ENCODE peak calls at places on chromosomes 1 and 21, in six cellular contexts. L, V, T, K, F and J are unnamed samples.

GRCh38 chr21:32096411-32096810 is 182.4 kb downstream of the MIS18A start:
- DNase-seq in L (peak; percentile 85), V (no peak), F (no peak), T (no peak), K (peak; percentile 6), J (no peak)

GRCh38 chr1:157111396-157112165 is 12.0 kb upstream of the ETV3L start:
- DNase-seq in L (peak; percentile 83), K (no peak), V (no peak), F (peak; percentile 79), T (no peak), J (no peak)

GRCh38 chr1:232437510-232437909 is 192.4 kb downstream of the SIPA1L2 start:
- DNase-seq in L (no peak), F (no peak), T (no peak), V (no peak), K (no peak), J (no peak)

GRCh38 chr1:232784794-232785193 is 20.4 kb upstream of the MAP10 start:
- DNase-seq in V (no peak), L (no peak), F (peak; percentile 11), T (no peak), K (no peak), J (no peak)

GRCh38 chr1:114156538-114157274 is 3.0 kb upstream of the SYT6 start:
- DNase-seq in L (peak; percentile 69), V (no peak), F (no peak), T (no peak), K (no peak), J (no peak)

GRCh38 chr21:15241997-15242767 is 177.4 kb upstream of the NRIP1 start:
- DNase-seq in K (no peak), L (peak; percentile 78), F (no peak), T (no peak), V (no peak), J (no peak)

GRCh38 chr1:22318279-22318983 is 133.2 kb upstream of the ZBTB40 start:
- DNase-seq in L (peak; percentile 86), T (no peak), V (no peak), K (no peak), F (no peak), J (no peak)

GRCh38 chr1:1721201-1721600 is 3.0 kb downstream of the CDK11A start:
- DNase-seq in T (no peak), L (no peak), K (no peak), F (peak; percentile 75), V (no peak), J (no peak)

GRCh38 chr1:173024543-173024942 is 26.2 kb downstream of the TNFSF18 start:
- DNase-seq in L (no peak), T (no peak), K (no peak), V (no peak), F (no peak), J (no peak)

GRCh38 chr1:155226910-155227260 is 18.4 kb downstream of the MTX1 start:
- DNase-seq in T (peak; percentile 15), F (peak; percentile 77), L (no peak), V (peak; percentile 35), K (peak; percentile 63), J (no peak)

GRCh38 chr1:65260851-65261473 is 48.4 kb upstream of the DNAJC6 start:
- DNase-seq in K (no peak), T (no peak), V (no peak), F (peak; percentile 97), L (no peak), J (no peak)

GRCh38 chr1:182845894-182846293 is 6.7 kb downstream of the DHX9 start:
- DNase-seq in K (no peak), V (no peak), L (no peak), T (no peak), F (no peak), J (no peak)

GRCh38 chr1:47527653-47528272 is 89.9 kb downstream of the FOXD2 start:
- DNase-seq in K (no peak), V (no peak), L (peak; percentile 76), T (no peak), F (no peak), J (peak; percentile 52)

GRCh38 chr21:41559658-41560599 is 52.0 kb upstream of the TMPRSS2 start:
- DNase-seq in F (peak; percentile 85), L (no peak), V (no peak), T (no peak), K (no peak), J (no peak)

GRCh38 chr1:40939320-40940059 is 40.0 kb upstream of the CTPS1 start:
- DNase-seq in F (no peak), K (no peak), V (peak; percentile 58), L (no peak), T (no peak), J (no peak)

GRCh38 chr1:89821322-89822108 is 683 bp downstream of the LRRC8D start:
- DNase-seq in F (peak; percentile 94), V (peak; percentile 51), L (peak; percentile 86), K (peak; percentile 65), T (peak; percentile 59), J (peak; percentile 49)

GRCh38 chr1:153742411-153743142 is 14.7 kb downstream of the INTS3 start:
- DNase-seq in F (peak; percentile 80), V (no peak), L (no peak), T (no peak), K (no peak), J (no peak)

GRCh38 chr1:172146149-172146850 is 274.2 kb upstream of the C1orf105 start:
- DNase-seq in F (no peak), V (no peak), L (no peak), K (no peak), T (no peak), J (no peak)

GRCh38 chr1:23168079-23168461 is 586 bp downstream of the LUZP1 start:
- DNase-seq in T (peak; percentile 28), L (no peak), F (peak; percentile 94), V (peak; percentile 41), K (peak; percentile 47), J (no peak)

GRCh38 chr1:246795094-246795671 is 71.0 kb downstream of the SCCPDH start:
- DNase-seq in F (peak; percentile 82), K (no peak), T (no peak), L (peak; percentile 79), V (peak; percentile 39), J (no peak)

GRCh38 chr1:246795906-246796694 is 71.9 kb downstream of the SCCPDH start:
- DNase-seq in T (no peak), V (no peak), F (no peak), L (no peak), K (no peak), J (no peak)

GRCh38 chr1:246793331-246793890 is 69.2 kb downstream of the SCCPDH start:
- DNase-seq in L (no peak), T (no peak), F (no peak), K (no peak), V (no peak), J (no peak)

GRCh38 chr1:246792603-246793002 is 68.4 kb downstream of the SCCPDH start:
- DNase-seq in F (no peak), V (no peak), K (no peak), L (no peak), T (no peak), J (no peak)

GRCh38 chr1:246794261-246795093 is 70.3 kb downstream of the SCCPDH start:
- DNase-seq in L (no peak), V (no peak), T (no peak), F (peak; percentile 95), K (no peak), J (no peak)
- H3K27ac ChIP-seq in L (no peak overlapping the region), V (peak overlapping the region; percentile 75), T (no peak overlapping the region), F (no peak overlapping the region), K (no peak overlapping the region), J (no peak overlapping the region)

DNA sequence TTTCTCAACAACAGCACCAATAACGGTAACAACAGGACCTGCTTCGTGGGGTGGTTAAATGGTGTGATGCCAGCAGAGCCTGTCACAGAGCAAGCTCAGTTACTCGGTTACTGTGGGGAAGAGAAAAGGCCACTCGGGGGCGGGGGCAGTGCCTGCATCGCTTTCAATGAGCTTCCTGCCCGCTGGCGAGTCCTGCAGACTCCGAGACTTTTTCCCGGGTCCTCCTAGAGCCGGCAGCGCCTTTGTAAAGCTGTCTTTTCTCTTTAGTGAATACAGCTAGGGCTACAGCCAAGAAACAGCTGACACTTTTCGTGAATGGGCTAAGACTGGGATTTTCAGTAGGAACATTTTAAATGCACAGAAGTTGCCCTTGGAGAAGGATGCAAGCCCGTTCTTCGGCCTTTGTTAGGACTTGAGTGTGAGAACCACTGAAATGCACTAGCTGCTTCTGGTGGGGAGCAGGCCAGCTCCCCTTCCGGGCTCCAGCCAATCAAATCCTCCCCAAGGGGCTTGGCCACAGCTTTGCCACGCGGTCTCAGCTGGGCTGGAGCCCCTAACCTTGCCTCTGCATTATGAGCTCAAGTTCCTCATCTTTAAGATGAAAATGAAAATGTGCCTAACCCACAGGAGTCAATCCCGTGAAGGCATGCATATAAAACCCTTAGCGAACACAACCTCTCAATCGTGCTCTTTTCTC is 23.4 kb upstream of the EFHD2 start:
- DNase-seq in K (no peak), L (peak; percentile 72), V (no peak), T (no peak), F (no peak), J (no peak)
- H3K4me3 ChIP-seq in K (no peak overlapping the region), L (no peak overlapping the region), V (no peak overlapping the region), T (no peak overlapping the region), F (peak overlapping the region; percentile 27), J (no peak overlapping the region)

GRCh38 chr1:207835958-207836357 is 75.0 kb downstream of the CD34 start:
- DNase-seq in K (no peak), F (no peak), L (no peak), V (no peak), T (no peak), J (no peak)
- H3K27ac ChIP-seq in K (no peak overlapping the region), F (no peak overlapping the region), L (no peak overlapping the region), V (peak overlapping the region; percentile 97), T (no peak overlapping the region), J (no peak overlapping the region)

GRCh38 chr1:205543351-205544305 is 39.2 kb downstream of the CDK18 start:
- DNase-seq in V (peak; percentile 77), L (peak; percentile 94), K (peak; percentile 31), T (no peak), F (peak; percentile 96), J (peak; percentile 81)
- H3K4me3 ChIP-seq in V (peak overlapping the region; percentile 55), L (peak overlapping the region; percentile 39), K (no peak overlapping the region), T (no peak overlapping the region), F (peak overlapping the region; percentile 67), J (no peak overlapping the region)

GRCh38 chr1:12530462-12531168 is 87.4 kb downstream of the DHRS3 start:
- DNase-seq in V (no peak), K (no peak), L (no peak), F (no peak), T (no peak), J (no peak)
- H3K27ac ChIP-seq in V (no peak overlapping the region), K (no peak overlapping the region), L (no peak overlapping the region), F (no peak overlapping the region), T (no peak overlapping the region), J (no peak overlapping the region)